ENCODE peak calls at places on chromosomes 7 and 10, in four cellular contexts. R is adipocyte, V is thoracic aorta, K is colonic mucosa. A is an unnamed sample. For H3K27me3, the result is how much of the 10 kb centered on the place peaks cover.

GRCh38 chr10:69287181-69287580 is 8.9 kb downstream of the HK1 start:
- DNase-seq in R (no peak), V (no peak), K (no peak), A (no peak)

GRCh38 chr7:6071406-6071805 is 40.2 kb downstream of the ANKRD61 start:
- DNase-seq in R (no peak), V (no peak), K (no peak), A (no peak)

GRCh38 chr7:23000597-23001360 is 13.2 kb downstream of the HYCC1 start:
- DNase-seq in R (no peak), V (no peak), K (no peak), A (no peak)

GRCh38 chr7:127189885-127190284 is 62.9 kb downstream of the GRM8 start:
- DNase-seq in R (no peak), V (no peak), K (no peak), A (peak)

GRCh38 chr10:70730955-70731354 is 54.2 kb downstream of the TBATA start:
- DNase-seq in R (no peak), V (no peak), K (no peak), A (no peak)

GRCh38 chr10:118209215-118209614 is 132.9 kb downstream of the FAM204A start:
- DNase-seq in R (no peak), V (no peak), K (no peak), A (no peak)

GRCh38 chr7:158655931-158656441 is 48.6 kb downstream of the NCAPG2 start:
- DNase-seq in R (no peak), V (no peak), K (no peak), A (no peak)

GRCh38 chr10:119409906-119410305 is 132.6 kb downstream of the RGS10 start:
- DNase-seq in R (no peak), V (no peak), K (peak), A (no peak)

GRCh38 chr7:7681191-7681935 is 37.0 kb downstream of the RPA3 start:
- DNase-seq in R (peak), V (no peak), K (peak), A (peak)

GRCh38 chr7:2193120-2193519 is 39.6 kb downstream of the MAD1L1 start:
- DNase-seq in R (no peak), V (no peak), K (no peak), A (no peak)

GRCh38 chr7:47771301-47771989 is 176.8 kb downstream of the PKD1L1 start:
- DNase-seq in R (peak), V (peak), K (no peak), A (no peak)

GRCh38 chr10:70619271-70620019 is 16.9 kb upstream of the PRF1 start:
- DNase-seq in R (peak), V (no peak), K (no peak), A (no peak)

GRCh38 chr7:78018541-78019456 is 220.2 kb downstream of the PHTF2 start:
- DNase-seq in R (peak), V (peak), K (peak), A (peak)

GRCh38 chr10:75404335-75405200 is 3.0 kb upstream of the ZNF503 start:
- DNase-seq in R (peak), V (no peak), K (peak), A (no peak)

GRCh38 chr10:70376436-70377378 is 5.7 kb downstream of the LRRC20 start:
- DNase-seq in R (no peak), V (no peak), K (no peak), A (no peak)

GRCh38 chr7:48035967-48036478 is 680 bp downstream of the C7orf57 start:
- DNase-seq in R (peak), V (no peak), K (peak), A (peak)

GRCh38 chr10:48456361-48456804 is 148.5 kb downstream of the ARHGAP22 start:
- DNase-seq in R (no peak), V (no peak), K (peak), A (no peak)

GRCh38 chr7:92707435-92707834 is 117.2 kb upstream of the FAM133B start:
- DNase-seq in R (no peak), V (no peak), K (no peak), A (no peak)

GRCh38 chr10:3907514-3907913 is 122.5 kb upstream of the KLF6 start:
- DNase-seq in R (no peak), V (no peak), K (no peak), A (no peak)

GRCh38 chr7:155371884-155372781 is 74.5 kb downstream of the INSIG1 start:
- DNase-seq in R (no peak), V (no peak), K (no peak), A (no peak)
- H3K4me3 ChIP-seq in R (no peak), V (peak), K (no peak), A (peak)

GRCh38 chr7:39295791-39296190 is 270.4 kb upstream of the YAE1 start:
- DNase-seq in R (no peak), V (no peak), K (no peak), A (no peak)
- H3K27me3 ChIP-seq in R (under half), V (under half), K (under half), A (under half)

GRCh38 chr7:75849573-75849972 is 29.3 kb upstream of the RHBDD2 start:
- DNase-seq in R (no peak), V (no peak), K (no peak), A (no peak)

GRCh38 chr7:75850222-75850621 is 28.6 kb upstream of the RHBDD2 start:
- DNase-seq in R (no peak), V (no peak), K (no peak), A (no peak)

GRCh38 chr7:75856562-75856961 is 22.3 kb upstream of the RHBDD2 start:
- DNase-seq in R (no peak), V (no peak), K (no peak), A (no peak)

GRCh38 chr7:75858430-75858829 is 20.4 kb upstream of the RHBDD2 start:
- DNase-seq in R (no peak), V (no peak), K (no peak), A (no peak)

DNA sequence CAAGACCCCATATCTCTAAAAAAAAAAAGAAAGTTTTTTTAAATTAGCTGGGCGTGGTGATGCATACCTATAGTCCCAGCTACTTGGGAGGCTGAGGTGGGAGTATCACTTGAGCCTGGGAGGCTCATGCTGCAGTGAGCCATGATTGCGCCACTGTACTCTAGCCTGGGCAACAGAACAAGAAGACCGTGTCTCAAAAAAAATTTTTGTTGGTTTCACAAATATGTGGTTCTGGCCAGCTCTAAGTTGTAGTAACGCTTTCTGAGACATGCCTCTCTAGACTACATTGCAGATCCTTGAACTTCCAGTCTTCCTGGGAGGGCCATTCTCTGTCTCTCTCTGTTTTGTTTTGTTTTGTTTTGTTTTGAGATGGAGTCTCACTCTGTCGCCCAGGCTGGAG is 24.6 kb upstream of the RHBDD2 start:
- DNase-seq in R (peak), V (no peak), K (no peak), A (no peak)
- H3K4me3 ChIP-seq in R (no peak), V (no peak), K (no peak), A (no peak)

GRCh38 chr7:45920543-45921380 is at the start of gene IGFBP3:
- DNase-seq in R (peak), V (no peak), K (no peak), A (peak)
- H3K27me3 ChIP-seq in R (under half), V (under half), K (under half), A (under half)

DNA sequence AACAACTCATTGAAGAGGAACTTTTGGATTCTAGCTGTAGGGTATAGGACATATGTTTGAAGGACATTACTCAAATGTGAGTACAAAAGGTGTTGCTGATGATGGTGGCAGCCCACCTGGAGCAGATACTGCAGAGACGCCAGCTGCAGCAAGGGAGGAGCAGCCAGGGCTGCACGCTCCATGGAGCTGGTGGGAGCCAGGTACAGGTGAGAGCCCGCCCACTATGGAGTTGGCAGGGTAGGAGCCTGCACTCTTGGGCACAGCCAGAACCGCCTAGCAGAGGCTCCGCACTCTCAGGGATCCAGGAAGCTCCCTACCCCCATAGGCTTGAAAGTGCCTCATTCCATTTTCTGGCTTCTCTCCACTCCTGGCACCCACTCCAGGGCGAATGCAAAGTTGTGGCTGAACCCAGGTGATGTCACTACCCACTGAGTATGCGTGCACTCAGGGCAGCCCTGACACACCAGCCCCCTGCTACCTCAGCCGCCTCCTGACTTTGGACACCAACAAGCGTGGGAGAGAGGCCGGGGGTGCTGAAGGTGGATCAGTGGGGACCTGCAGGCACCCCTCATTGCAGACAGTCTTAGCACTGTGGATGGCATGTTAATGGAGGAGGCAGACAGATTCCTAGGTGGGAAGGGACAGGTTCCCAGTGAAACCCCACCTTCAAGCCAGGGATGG is 761.1 kb downstream of the IPMK start:
- DNase-seq in R (no peak), V (no peak), K (no peak), A (no peak)
- H3K4me3 ChIP-seq in R (no peak), V (no peak), K (no peak), A (no peak)

A was measured in testis.